ENCODE peak calls at places on chromosomes 5 and 9, in ten cellular contexts. D, O, W, P, U, B, Z, Q, J and L are unnamed samples.

GRCh38 chr9:125189011-125189360 is 617 bp downstream of the PPP6C start:
- DNase-seq in D (no peak), O (no peak), W (peak), P (peak), U (no peak), B (no peak), Z (peak), Q (no peak), J (no peak), L (no peak)

GRCh38 chr9:96417610-96418073 is 528 bp downstream of the ZNF367 start:
- DNase-seq in D (peak), O (no peak), W (no peak), P (peak), U (no peak), B (no peak), Z (peak), Q (no peak), J (peak), L (no peak)

GRCh38 chr9:33133186-33133585 is 34.0 kb downstream of the B4GALT1 start:
- DNase-seq in D (no peak), O (no peak), W (no peak), P (no peak), U (no peak), B (no peak), Z (no peak), Q (no peak), J (no peak), L (no peak)

GRCh38 chr5:36078430-36078829 is 11.7 kb upstream of the UGT3A2 start:
- DNase-seq in D (no peak), O (no peak), W (no peak), P (no peak), U (no peak), B (no peak), Z (no peak), Q (no peak), J (no peak), L (no peak)

GRCh38 chr9:122338536-122338935 is 32.3 kb upstream of the PTGS1 start:
- DNase-seq in D (no peak), O (no peak), W (no peak), P (no peak), U (no peak), B (no peak), Z (no peak), Q (no peak), J (no peak), L (no peak)

GRCh38 chr9:24073237-24073636 is 247.2 kb upstream of the ELAVL2 start:
- DNase-seq in D (no peak), O (no peak), W (no peak), P (no peak), U (no peak), B (no peak), Z (no peak), Q (no peak), J (no peak), L (no peak)

GRCh38 chr9:36928670-36929349 is 105.3 kb downstream of the PAX5 start:
- DNase-seq in D (no peak), O (no peak), W (no peak), P (no peak), U (no peak), B (peak), Z (no peak), Q (peak), J (no peak), L (peak)

GRCh38 chr5:74641778-74642542 is 1.4 kb upstream of the ENC1 start:
- DNase-seq in D (no peak), O (no peak), W (peak), P (peak), U (no peak), B (peak), Z (peak), Q (peak), J (no peak), L (no peak)

GRCh38 chr5:374631-375335 is 53.3 kb downstream of the AHRR start:
- DNase-seq in D (no peak), O (no peak), W (no peak), P (peak), U (peak), B (no peak), Z (no peak), Q (no peak), J (no peak), L (no peak)

GRCh38 chr9:92746567-92747458 is 17.8 kb downstream of the BICD2 start:
- DNase-seq in D (no peak), O (no peak), W (no peak), P (no peak), U (no peak), B (no peak), Z (no peak), Q (no peak), J (no peak), L (no peak)

GRCh38 chr5:98471458-98471857 is 302.0 kb upstream of the RGMB start:
- DNase-seq in D (no peak), O (no peak), W (no peak), P (no peak), U (no peak), B (no peak), Z (no peak), Q (no peak), J (no peak), L (no peak)

GRCh38 chr5:51039915-51040314 is 343.3 kb upstream of the ISL1 start:
- DNase-seq in D (no peak), O (no peak), W (no peak), P (no peak), U (no peak), B (no peak), Z (no peak), Q (no peak), J (no peak), L (no peak)

GRCh38 chr9:126722252-126722921 is 82.5 kb upstream of the ZBTB43 start:
- DNase-seq in D (peak), O (no peak), W (peak), P (peak), U (peak), B (no peak), Z (peak), Q (peak), J (peak), L (peak)

GRCh38 chr5:33937700-33938506 is 1.7 kb downstream of the RXFP3 start:
- DNase-seq in D (no peak), O (no peak), W (no peak), P (no peak), U (no peak), B (no peak), Z (no peak), Q (no peak), J (no peak), L (no peak)

GRCh38 chr5:20367178-20367577 is 379.2 kb upstream of the CDH18 start:
- DNase-seq in D (no peak), O (no peak), W (no peak), P (no peak), U (no peak), B (no peak), Z (no peak), Q (no peak), J (no peak), L (no peak)

GRCh38 chr5:17267099-17267498 is 49.7 kb downstream of the BASP1 start:
- DNase-seq in D (no peak), O (no peak), W (no peak), P (no peak), U (no peak), B (no peak), Z (no peak), Q (no peak), J (no peak), L (no peak)

GRCh38 chr9:77575785-77576184 is 72.3 kb downstream of the GNA14 start:
- DNase-seq in D (no peak), O (no peak), W (peak), P (no peak), U (no peak), B (no peak), Z (no peak), Q (peak), J (no peak), L (no peak)